ENCODE peak calls at places on chromosomes 16 and 17, in eight cellular contexts. U, L, S, R, D, Q, E and T are unnamed samples.

GRCh38 chr16:3171181-3171854 is 16.7 kb upstream of the OR1F1 start:
- DNase-seq in L (no peak), E (no peak), Q (no peak), U (no peak), D (peak; percentile 33), S (no peak), R (no peak), T (no peak)

GRCh38 chr17:82687375-82687861 is 11.1 kb downstream of the RAB40B start:
- DNase-seq in R (no peak), L (no peak), U (no peak), E (no peak), D (peak; percentile 51), S (no peak), Q (no peak), T (no peak)

GRCh38 chr17:66776999-66777688 is 57.8 kb upstream of the CACNG5 start:
- DNase-seq in S (no peak), R (no peak), E (no peak), L (no peak), U (peak; percentile 3), Q (no peak), D (no peak), T (no peak)

GRCh38 chr16:69039333-69039941 is 66.0 kb upstream of the HAS3 start:
- DNase-seq in U (peak; percentile 79), S (no peak), E (no peak), Q (no peak), L (no peak), R (no peak), D (peak; percentile 21), T (peak; percentile 55)

GRCh38 chr17:44905006-44906000 is 6.1 kb upstream of the EFTUD2 start:
- DNase-seq in Q (no peak), U (no peak), E (no peak), L (no peak), R (no peak), D (no peak), S (no peak), T (no peak)

GRCh38 chr16:80369559-80369958 is 171.2 kb upstream of the DYNLRB2 start:
- DNase-seq in R (peak; percentile 55), D (peak; percentile 51), L (no peak), E (no peak), S (no peak), U (peak; percentile 81), Q (peak; percentile 69), T (peak; percentile 68)

GRCh38 chr16:4288148-4288921 is 15.5 kb upstream of the TFAP4 start:
- DNase-seq in D (peak; percentile 79), R (no peak), S (peak; percentile 50), U (peak; percentile 58), L (peak; percentile 73), E (peak; percentile 77), Q (peak; percentile 78), T (peak; percentile 45)

GRCh38 chr16:66920924-66921680 is 2.4 kb upstream of the CDH16 start:
- DNase-seq in U (no peak), Q (no peak), R (no peak), D (no peak), S (no peak), L (no peak), E (no peak), T (no peak)

GRCh38 chr17:76772842-76773521 is 35.1 kb downstream of the MFSD11 start:
- DNase-seq in S (no peak), E (peak; percentile 32), R (no peak), D (peak; percentile 89), L (no peak), U (peak; percentile 71), Q (no peak), T (peak; percentile 72)

GRCh38 chr17:42817866-42818265 is 6.2 kb downstream of the BECN1 start:
- DNase-seq in E (no peak), S (no peak), U (no peak), R (no peak), Q (no peak), L (no peak), D (peak; percentile 82), T (peak; percentile 53)

GRCh38 chr17:807146-808002 is 25.2 kb downstream of the MRM3 start:
- DNase-seq in D (no peak), R (no peak), U (no peak), E (no peak), L (no peak), Q (no peak), S (no peak), T (no peak)

GRCh38 chr17:77645441-77646430 is 312.8 kb upstream of the TNRC6C start:
- DNase-seq in Q (no peak), R (no peak), L (no peak), U (peak; percentile 14), S (no peak), E (peak; percentile 53), D (no peak), T (no peak)

GRCh38 chr16:8798174-8798527 is 512 bp downstream of the PMM2 start:
- DNase-seq in Q (no peak), U (peak; percentile 34), D (peak; percentile 37), L (no peak), R (no peak), E (no peak), S (peak; percentile 52), T (peak; percentile 3)

GRCh38 chr17:83053779-83054451 is 25.5 kb upstream of the METRNL start:
- DNase-seq in L (peak; percentile 35), U (no peak), Q (peak; percentile 49), E (no peak), D (no peak), R (no peak), S (peak; percentile 80), T (no peak)

GRCh38 chr16:81873843-81874752 is 95.0 kb downstream of the PLCG2 start:
- DNase-seq in E (peak; percentile 29), D (peak; percentile 49), L (peak; percentile 30), U (peak; percentile 62), Q (peak; percentile 53), R (no peak), S (no peak), T (peak; percentile 26)

GRCh38 chr17:57985675-57985974 is 2.4 kb downstream of the VEZF1 start:
- DNase-seq in E (no peak), D (peak; percentile 86), S (no peak), Q (no peak), L (no peak), R (no peak), U (peak; percentile 25), T (peak; percentile 39)

GRCh38 chr16:77273-77806 is 685 bp upstream of the MPG start:
- DNase-seq in E (no peak), R (no peak), D (peak; percentile 30), L (peak; percentile 67), Q (peak; percentile 51), U (peak; percentile 77), S (no peak), T (peak; percentile 54)

DNA sequence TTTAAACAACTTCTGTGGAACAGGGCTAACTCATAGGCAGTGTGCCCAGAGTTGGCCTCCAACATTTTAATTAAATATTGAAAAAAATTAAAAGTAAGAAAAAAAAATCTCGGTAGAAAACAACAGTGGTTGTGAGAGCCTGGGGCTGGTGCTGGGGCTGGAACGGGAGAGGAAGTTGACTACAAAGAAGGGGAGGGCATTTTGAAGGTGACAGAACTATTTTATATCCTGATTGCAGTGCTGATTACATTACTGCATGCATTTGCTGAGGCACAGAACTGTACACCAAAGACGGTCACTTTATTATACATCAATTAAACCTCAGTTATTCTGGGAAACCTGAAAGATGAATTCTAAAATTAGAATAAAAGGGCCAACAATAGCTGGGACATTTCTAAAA is 142.5 kb downstream of the PARN start:
- DNase-seq in S (no peak), Q (no peak), D (no peak), U (no peak), E (no peak), L (no peak), R (no peak), T (no peak)
- H3K4me3 ChIP-seq in S (no peak overlapping the region), Q (no peak overlapping the region), D (no peak overlapping the region), U (no peak overlapping the region), E (no peak overlapping the region), L (peak overlapping the region; percentile 65), R (peak overlapping the region; percentile 34), T (no peak overlapping the region)

DNA sequence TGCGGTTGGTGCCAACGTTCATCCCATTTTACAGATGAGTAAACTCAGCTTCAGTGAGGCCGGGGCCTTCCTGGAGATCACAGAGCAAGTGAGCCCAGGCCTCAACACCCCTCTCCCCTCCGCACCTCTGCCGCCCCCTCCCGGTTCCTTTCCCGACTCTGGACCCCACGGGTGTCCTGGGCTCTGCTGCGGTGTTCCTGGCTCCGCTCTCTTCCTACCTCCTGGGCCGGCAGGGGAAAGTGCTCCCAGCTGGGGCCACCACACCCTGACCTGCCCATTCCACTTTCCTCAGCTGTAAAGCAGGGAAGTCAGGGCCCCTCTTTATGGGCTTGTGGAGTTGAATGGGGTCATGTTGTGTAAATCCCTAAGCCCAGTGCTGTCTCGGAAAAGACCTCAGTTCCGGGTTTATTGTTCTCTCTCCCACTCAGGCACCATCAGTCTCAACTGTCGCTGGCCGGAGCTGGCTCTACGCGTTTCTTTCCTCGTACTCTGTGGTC is 21.9 kb upstream of the ACSF3 start:
- DNase-seq in Q (no peak), S (no peak), L (no peak), R (no peak), D (no peak), U (no peak), E (no peak), T (no peak)
- TF ChIP-seq CTCF in Q (no peak), S (no peak), L (no peak), R (no peak), D (no peak), U (peak; percentile 3), E (no peak), T (no peak)

DNA sequence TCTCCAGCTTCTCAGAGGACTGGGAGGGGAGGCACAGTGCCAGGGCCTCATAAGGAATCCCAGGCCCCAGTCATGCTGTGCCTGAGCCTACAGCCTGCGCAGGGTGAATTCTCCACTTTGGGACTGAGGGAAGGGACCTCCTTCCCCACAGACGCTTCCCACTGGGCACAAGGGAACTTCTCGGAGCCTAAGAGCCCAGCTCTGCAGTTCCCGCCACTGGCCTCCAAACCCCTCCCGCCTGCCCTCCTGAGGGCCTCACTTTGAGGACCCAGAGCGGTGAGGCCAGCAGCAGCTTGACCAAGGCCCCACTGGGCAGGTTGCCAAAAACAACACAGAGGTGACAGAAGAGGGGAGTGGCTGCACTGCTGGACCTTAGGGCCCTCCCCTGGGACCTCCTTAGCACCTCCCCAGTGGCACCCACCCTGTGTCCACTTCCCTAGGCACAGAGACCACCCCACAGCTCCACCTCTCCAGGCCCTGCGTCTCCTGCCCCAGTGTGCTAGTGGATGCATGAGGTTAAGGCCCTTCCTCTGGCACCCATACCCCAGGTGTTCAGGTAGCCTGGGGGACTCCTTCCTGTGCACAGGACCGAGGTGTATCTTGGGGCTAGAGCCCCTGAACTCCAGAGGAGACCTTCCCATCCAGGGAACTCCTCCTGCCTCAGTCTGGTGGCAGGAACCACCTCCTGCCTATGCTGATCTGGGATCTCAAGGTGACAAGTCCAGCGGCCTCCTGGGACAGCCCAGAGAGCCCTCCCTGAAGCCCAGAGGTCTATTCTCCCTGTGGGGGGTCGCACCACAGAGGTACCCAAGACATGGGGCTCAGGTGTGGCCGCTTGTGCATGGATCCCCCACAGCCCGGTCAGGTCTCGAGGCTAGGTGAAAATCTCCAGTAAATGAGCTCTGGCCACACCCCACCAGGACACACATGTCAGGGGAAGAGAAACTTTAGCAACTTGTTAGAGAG is 3.4 kb downstream of the CASKIN2 start:
- DNase-seq in D (no peak), Q (no peak), L (peak; percentile 62), R (no peak), S (no peak), U (peak; percentile 22), E (no peak), T (no peak)
- H3K4me3 ChIP-seq in D (no peak overlapping the region), Q (no peak overlapping the region), L (peak overlapping the region; percentile 95), R (no peak overlapping the region), S (no peak overlapping the region), U (no peak overlapping the region), E (no peak overlapping the region), T (no peak overlapping the region)

GRCh38 chr16:85204242-85205010 is 92.2 kb upstream of the CIBAR2 start:
- DNase-seq in U (peak; percentile 83), D (peak; percentile 93), L (no peak), Q (no peak), S (no peak), E (no peak), R (no peak), T (peak; percentile 72)
- TF ChIP-seq CTCF in U (peak; percentile 25), D (no peak), L (no peak), Q (no peak), S (no peak), E (no peak), R (no peak), T (no peak)

GRCh38 chr16:75298252-75298651 is 46.8 kb upstream of the BCAR1 start:
- DNase-seq in E (no peak), Q (no peak), S (no peak), D (no peak), R (no peak), L (no peak), U (no peak), T (no peak)
- H3K4me3 ChIP-seq in E (no peak overlapping the region), Q (no peak overlapping the region), S (no peak overlapping the region), D (no peak overlapping the region), R (no peak overlapping the region), L (no peak overlapping the region), U (no peak overlapping the region), T (no peak overlapping the region)